ENCODE peak calls at places on chromosomes 12 and 14, in four cellular contexts. One of them, this sample, is unnamed.

GRCh38 chr12:3320881-3321509 is 170.0 kb upstream of the PRMT8 start:
- DNase-seq in fibroblast of lung: no peak
- DNase-seq in endodermal cell: no peak
- DNase-seq in K562: no peak
- DNase-seq in this sample: no peak

GRCh38 chr12:76559277-76560082 is at the start of gene OSBPL8:
- DNase-seq in K562: peak; percentile 98
- DNase-seq in fibroblast of lung: peak; percentile 88
- DNase-seq in endodermal cell: peak; percentile 100
- DNase-seq in this sample: peak; percentile 86

GRCh38 chr14:81453166-81453766 is 53.1 kb upstream of the STON2 start:
- DNase-seq in K562: peak; percentile 70
- DNase-seq in fibroblast of lung: peak; percentile 53
- DNase-seq in endodermal cell: peak; percentile 85
- DNase-seq in this sample: no peak

GRCh38 chr12:121514184-121514742 is 66.6 kb downstream of the KDM2B start:
- DNase-seq in K562: peak; percentile 7
- DNase-seq in fibroblast of lung: no peak
- DNase-seq in endodermal cell: no peak
- DNase-seq in this sample: no peak

GRCh38 chr12:3777206-3777809 is 24.4 kb upstream of the CRACR2A start:
- DNase-seq in fibroblast of lung: peak; percentile 23
- DNase-seq in endodermal cell: no peak
- DNase-seq in K562: peak; percentile 12
- DNase-seq in this sample: peak; percentile 39

GRCh38 chr14:90491221-90491867 is 94.5 kb downstream of the CALM1 start:
- DNase-seq in fibroblast of lung: peak; percentile 89
- DNase-seq in endodermal cell: no peak
- DNase-seq in K562: no peak
- DNase-seq in this sample: peak; percentile 36

GRCh38 chr12:6285532-6286306 is 24.8 kb upstream of the PLEKHG6 start:
- DNase-seq in endodermal cell: no peak
- DNase-seq in K562: no peak
- DNase-seq in fibroblast of lung: peak; percentile 31
- DNase-seq in this sample: no peak

GRCh38 chr12:104177663-104178501 is 37.7 kb upstream of the TXNRD1 start:
- DNase-seq in K562: peak; percentile 73
- DNase-seq in fibroblast of lung: peak; percentile 99
- DNase-seq in endodermal cell: no peak
- DNase-seq in this sample: peak; percentile 95

GRCh38 chr12:116556964-116557706 is 2.0 kb upstream of the MAP1LC3B2 start:
- DNase-seq in endodermal cell: no peak
- DNase-seq in K562: peak; percentile 49
- DNase-seq in fibroblast of lung: peak; percentile 76
- DNase-seq in this sample: peak; percentile 10

GRCh38 chr14:61213930-61214329 is 67.2 kb downstream of the TMEM30B start:
- DNase-seq in fibroblast of lung: no peak
- DNase-seq in K562: no peak
- DNase-seq in endodermal cell: no peak
- DNase-seq in this sample: no peak

GRCh38 chr12:131159660-131160059 is 206.0 kb downstream of the ADGRD1 start:
- DNase-seq in K562: peak; percentile 10
- DNase-seq in endodermal cell: peak; percentile 75
- DNase-seq in fibroblast of lung: no peak
- DNase-seq in this sample: no peak
- TF ChIP-seq CTCF in K562: no peak
- TF ChIP-seq CTCF in endodermal cell: peak; percentile 74
- TF ChIP-seq CTCF in fibroblast of lung: no peak
- TF ChIP-seq CTCF in this sample: no peak

DNA sequence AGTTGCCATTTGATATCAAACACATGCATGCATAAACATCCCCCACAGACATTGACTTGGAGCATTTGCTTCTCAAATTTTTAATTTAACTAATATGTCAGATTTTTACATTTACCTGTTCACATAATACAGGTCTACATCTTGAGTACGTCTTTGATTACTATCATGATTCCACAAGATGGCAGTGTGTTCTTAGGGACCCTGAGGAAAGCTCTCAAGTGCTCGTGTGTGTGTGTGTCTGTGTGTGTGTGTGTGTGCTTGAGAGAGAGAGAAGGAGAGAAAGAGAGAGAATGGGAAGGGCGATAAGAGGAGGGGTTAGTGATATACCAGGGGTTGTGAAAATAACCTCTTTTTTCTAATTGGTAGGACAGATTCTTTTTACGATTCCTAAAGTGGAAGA is 167.1 kb upstream of the OR4E1 start:
- DNase-seq in fibroblast of lung: no peak
- DNase-seq in endodermal cell: peak; percentile 58
- DNase-seq in K562: no peak
- DNase-seq in this sample: no peak
- TF ChIP-seq CTCF in fibroblast of lung: no peak
- TF ChIP-seq CTCF in endodermal cell: peak; percentile 22
- TF ChIP-seq CTCF in K562: no peak
- TF ChIP-seq CTCF in this sample: no peak

GRCh38 chr14:103716091-103716801 is 636 bp downstream of the ZFYVE21 start:
- DNase-seq in endodermal cell: no peak
- DNase-seq in fibroblast of lung: no peak
- DNase-seq in K562: peak; percentile 29
- DNase-seq in this sample: no peak

GRCh38 chr14:103714063-103714724 is 1.1 kb downstream of the XRCC3 start:
- DNase-seq in endodermal cell: no peak
- DNase-seq in K562: no peak
- DNase-seq in fibroblast of lung: no peak
- DNase-seq in this sample: no peak

GRCh38 chr14:103716899-103717411 is 1.3 kb downstream of the ZFYVE21 start:
- DNase-seq in fibroblast of lung: no peak
- DNase-seq in endodermal cell: no peak
- DNase-seq in K562: peak; percentile 29
- DNase-seq in this sample: no peak

GRCh38 chr14:103713304-103714062 is 1.8 kb downstream of the XRCC3 start:
- DNase-seq in endodermal cell: no peak
- DNase-seq in K562: peak; percentile 57
- DNase-seq in fibroblast of lung: no peak
- DNase-seq in this sample: no peak

DNA sequence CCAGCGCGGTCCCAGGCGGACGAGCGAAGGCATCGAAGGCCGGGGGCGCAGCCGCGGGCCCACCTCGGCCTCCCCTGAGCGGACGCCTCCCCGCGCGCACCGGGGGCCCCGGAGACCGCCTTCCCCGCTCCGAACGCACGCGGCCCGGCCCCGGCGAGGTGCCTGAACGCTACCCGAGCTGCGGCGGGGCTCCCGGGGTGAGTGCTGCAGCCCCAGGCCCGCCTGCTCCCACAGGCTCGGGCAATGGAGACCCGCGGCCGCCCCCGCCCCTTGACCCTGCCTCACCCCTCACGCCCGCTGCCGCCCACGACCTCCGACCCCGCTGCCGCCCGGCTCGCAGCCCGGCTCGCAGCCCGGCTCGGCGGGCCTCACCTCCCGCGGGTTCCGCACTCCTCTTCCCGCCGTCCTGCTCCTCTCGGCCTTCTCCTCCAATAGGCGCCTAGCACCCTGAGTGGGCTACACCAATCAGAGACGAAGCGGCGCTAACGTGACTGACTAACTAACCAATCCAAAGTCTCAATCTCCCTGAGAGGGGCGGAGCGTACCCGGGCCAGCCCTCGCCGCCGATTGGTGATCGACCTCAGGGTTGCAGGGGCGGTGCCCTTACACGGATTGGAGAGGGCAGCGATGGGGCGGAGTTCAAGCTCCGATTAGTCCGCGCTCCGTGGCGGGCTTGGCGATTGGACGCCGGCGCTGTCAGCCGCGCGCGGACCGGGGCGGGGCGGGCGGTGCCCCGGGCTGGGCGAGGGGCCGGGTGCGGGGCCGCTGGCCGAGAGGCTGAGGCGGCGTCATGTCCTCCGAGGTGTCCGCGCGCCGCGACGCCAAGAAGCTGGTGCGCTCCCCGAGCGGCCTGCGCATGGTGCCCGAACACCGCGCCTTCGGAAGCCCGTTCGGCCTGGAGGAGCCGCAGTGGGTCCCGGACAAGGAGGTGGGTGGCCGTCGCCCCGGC is at the start of the genes XRCC3 and ZFYVE21:
- DNase-seq in K562: peak; percentile 97
- DNase-seq in fibroblast of lung: peak; percentile 98
- DNase-seq in endodermal cell: peak; percentile 100
- DNase-seq in this sample: peak; percentile 99
- TF ChIP-seq CTCF in K562: no peak
- TF ChIP-seq CTCF in fibroblast of lung: no peak
- TF ChIP-seq CTCF in endodermal cell: no peak
- TF ChIP-seq CTCF in this sample: no peak

DNA sequence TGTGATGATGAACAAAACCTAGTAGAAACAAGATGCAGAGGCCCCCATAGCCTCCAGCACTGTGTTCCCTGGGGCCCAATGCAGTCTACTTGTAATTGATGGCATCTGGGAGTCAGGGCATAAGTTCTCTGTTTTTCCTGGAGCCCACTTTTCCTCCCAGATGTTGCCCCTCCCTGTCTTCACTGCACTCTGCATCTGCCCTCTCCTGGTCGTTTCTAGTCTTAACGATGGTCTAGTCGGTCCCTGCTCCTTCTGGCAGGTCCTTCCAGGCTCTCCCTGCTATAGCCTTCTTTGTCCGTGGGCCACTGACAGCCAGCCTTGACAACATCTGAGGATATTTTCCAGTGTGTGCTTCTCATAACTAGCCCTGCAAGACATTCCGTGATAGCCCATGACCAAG is 208.3 kb downstream of the GXYLT1 start:
- DNase-seq in K562: no peak
- DNase-seq in fibroblast of lung: no peak
- DNase-seq in endodermal cell: no peak
- DNase-seq in this sample: no peak
- TF ChIP-seq CTCF in K562: no peak
- TF ChIP-seq CTCF in fibroblast of lung: no peak
- TF ChIP-seq CTCF in endodermal cell: peak; percentile 26
- TF ChIP-seq CTCF in this sample: no peak

GRCh38 chr14:22469541-22470303 is 119.3 kb downstream of the DAD1 start:
- DNase-seq in endodermal cell: no peak
- DNase-seq in fibroblast of lung: no peak
- DNase-seq in K562: no peak
- DNase-seq in this sample: no peak

GRCh38 chr14:22464422-22465142 is 124.4 kb downstream of the DAD1 start:
- DNase-seq in K562: no peak
- DNase-seq in endodermal cell: no peak
- DNase-seq in fibroblast of lung: no peak
- DNase-seq in this sample: no peak

GRCh38 chr14:22465201-22465835 is 123.7 kb downstream of the DAD1 start:
- DNase-seq in endodermal cell: no peak
- DNase-seq in fibroblast of lung: no peak
- DNase-seq in K562: no peak
- DNase-seq in this sample: peak; percentile 16

GRCh38 chr14:22463763-22464173 is 125.3 kb downstream of the DAD1 start:
- DNase-seq in fibroblast of lung: no peak
- DNase-seq in endodermal cell: no peak
- DNase-seq in K562: no peak
- DNase-seq in this sample: no peak

DNA sequence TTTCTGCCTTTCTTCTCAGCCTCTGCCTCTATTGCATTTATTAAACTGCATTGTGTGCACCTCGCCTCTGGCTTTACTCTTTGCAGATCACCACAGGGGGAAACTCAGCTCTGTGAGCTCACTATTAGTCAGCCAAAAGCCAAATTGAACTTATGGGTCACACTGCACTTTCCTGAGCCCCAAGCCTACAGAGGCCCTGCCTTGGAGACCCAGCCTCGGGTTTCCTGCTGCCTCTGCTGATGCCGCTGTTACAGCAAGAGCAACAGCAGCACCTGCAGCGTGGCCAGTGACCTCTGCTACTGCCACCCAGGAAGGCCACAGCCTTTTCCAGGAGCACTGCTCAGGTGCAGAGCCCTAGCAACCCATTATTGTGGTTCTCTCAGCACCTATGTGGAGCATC is 122.5 kb downstream of the DAD1 start:
- DNase-seq in fibroblast of lung: peak; percentile 52
- DNase-seq in endodermal cell: no peak
- DNase-seq in K562: no peak
- DNase-seq in this sample: no peak
- TF ChIP-seq CTCF in fibroblast of lung: no peak
- TF ChIP-seq CTCF in endodermal cell: no peak
- TF ChIP-seq CTCF in K562: no peak
- TF ChIP-seq CTCF in this sample: no peak

GRCh38 chr12:106645465-106646330 is 62.9 kb downstream of the RFX4 start:
- DNase-seq in K562: no peak
- DNase-seq in endodermal cell: no peak
- DNase-seq in fibroblast of lung: no peak
- DNase-seq in this sample: no peak
- TF ChIP-seq CTCF in K562: no peak
- TF ChIP-seq CTCF in endodermal cell: no peak
- TF ChIP-seq CTCF in fibroblast of lung: no peak
- TF ChIP-seq CTCF in this sample: no peak

GRCh38 chr14:100677152-100677924 is 49.4 kb upstream of the DLK1 start:
- DNase-seq in fibroblast of lung: no peak
- DNase-seq in K562: peak; percentile 34
- DNase-seq in endodermal cell: no peak
- DNase-seq in this sample: peak; percentile 39
- TF ChIP-seq CTCF in fibroblast of lung: no peak
- TF ChIP-seq CTCF in K562: no peak
- TF ChIP-seq CTCF in endodermal cell: no peak
- TF ChIP-seq CTCF in this sample: no peak

This sample was measured in HFFc6.